ENCODE peak calls at places on chromosomes 16 and 17, in nine cellular contexts. G is stomach, Y is SK-N-SH, X is heart right ventricle, P is colonic mucosa, T is Peyer's patch, K is HepG2, Q is PC-3, I is endothelial cell of umbilical vein. E is an unnamed sample. For H3K9me3, the result is how much of the 10 kb centered on the place peaks cover.

GRCh38 chr17:20970329-20970728 is 72.5 kb downstream of the USP22 start:
- DNase-seq in I (no peak), X (no peak), T (no peak), P (no peak), Y (no peak), Q (no peak), G (no peak), K (no peak), E (no peak)

GRCh38 chr16:89269805-89270665 is 52.5 kb downstream of the ZNF778 start:
- DNase-seq in T (no peak), X (no peak), I (no peak), Q (peak), G (no peak), P (peak), Y (no peak), K (no peak), E (no peak)

GRCh38 chr17:73956595-73957465 is 246.6 kb upstream of the RPL38 start:
- DNase-seq in X (peak), I (no peak), P (peak), Q (peak), T (peak), K (peak), Y (peak), G (peak), E (peak)

GRCh38 chr17:81345211-81346089 is 49.8 kb upstream of the BAHCC1 start:
- DNase-seq in P (peak), K (peak), Y (peak), T (peak), I (peak), G (peak), Q (peak), X (peak), E (peak)

GRCh38 chr16:85446846-85447656 is 166.1 kb upstream of the GSE1 start:
- DNase-seq in X (no peak), G (peak), Q (no peak), T (peak), P (no peak), Y (no peak), K (no peak), I (no peak), E (no peak)

GRCh38 chr16:85616608-85617311 is 3.6 kb downstream of the GSE1 start:
- DNase-seq in K (no peak), Q (no peak), X (peak), P (peak), T (peak), G (peak), I (no peak), Y (peak), E (peak)

GRCh38 chr16:52518884-52519283 is 28.1 kb downstream of the TOX3 start:
- DNase-seq in Q (no peak), I (no peak), X (no peak), Y (no peak), P (no peak), K (no peak), T (no peak), G (no peak), E (no peak)

GRCh38 chr17:73427198-73427597 is 115.4 kb upstream of the CDC42EP4 start:
- DNase-seq in P (no peak), X (no peak), T (no peak), Y (no peak), K (peak), I (no peak), G (no peak), Q (peak), E (no peak)

GRCh38 chr17:81794509-81794908 is 9.4 kb upstream of the GCGR start:
- DNase-seq in I (no peak), P (peak), G (peak), K (no peak), T (no peak), Y (no peak), X (no peak), Q (peak), E (no peak)

GRCh38 chr16:11123666-11124065 is 132.3 kb downstream of the SOCS1 start:
- DNase-seq in K (no peak), X (no peak), I (no peak), T (no peak), P (no peak), Q (no peak), G (no peak), Y (no peak), E (no peak)

GRCh38 chr16:85396879-85397871 is 215.9 kb upstream of the GSE1 start:
- DNase-seq in G (no peak), I (no peak), X (peak), Y (no peak), K (peak), Q (no peak), P (peak), T (peak), E (peak)

GRCh38 chr17:55201609-55201932 is 63.2 kb upstream of the HLF start:
- DNase-seq in Q (no peak), I (no peak), Y (no peak), P (no peak), G (no peak), K (no peak), X (no peak), T (no peak), E (no peak)

GRCh38 chr16:24538756-24539294 is 541 bp upstream of the RBBP6 start:
- DNase-seq in T (no peak), G (peak), Y (no peak), I (no peak), P (no peak), K (peak), X (no peak), Q (peak), E (no peak)

GRCh38 chr16:86806838-86807351 is 228.5 kb downstream of the FOXL1 start:
- DNase-seq in Q (no peak), I (no peak), G (no peak), P (no peak), Y (no peak), T (no peak), K (no peak), X (no peak), E (no peak)

GRCh38 chr16:75238132-75238852 is 13.1 kb downstream of the BCAR1 start:
- DNase-seq in T (no peak), G (peak), P (peak), K (peak), Y (peak), Q (no peak), I (no peak), X (peak), E (peak)

DNA sequence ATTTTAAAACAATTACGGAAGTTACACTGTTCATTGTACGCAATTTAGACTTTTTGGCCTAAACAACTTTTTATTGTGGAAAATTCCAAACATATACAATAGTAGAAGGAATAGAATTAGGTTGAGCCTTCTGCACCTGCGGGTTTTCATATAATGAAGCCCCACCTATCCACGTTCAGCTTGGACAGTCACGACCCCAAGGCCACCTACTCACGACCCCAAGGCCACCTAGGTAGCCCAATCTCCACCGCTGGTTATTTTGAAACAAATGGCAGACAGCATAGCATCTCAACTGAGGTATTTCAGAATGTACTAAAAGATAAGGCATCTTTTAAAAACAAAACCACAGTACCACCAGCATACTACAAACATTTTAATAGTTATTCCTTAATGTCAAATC is 631 bp downstream of the NLRC5 start:
- DNase-seq in K (no peak), Q (no peak), T (peak), X (no peak), P (no peak), Y (no peak), G (no peak), I (no peak), E (no peak)
- H3K27ac ChIP-seq in K (no peak), Q (no peak), T (peak), X (peak), P (peak), Y (peak), G (peak), I (peak), E (peak)

GRCh38 chr17:27072885-27073284 is 221.0 kb upstream of the WSB1 start:
- DNase-seq in I (no peak), P (no peak), X (no peak), Q (no peak), G (no peak), K (no peak), T (no peak), Y (no peak), E (no peak)
- H3K9me3 ChIP-seq in I (under half), P (under half), X (under half), Q (under half), G (under half), K (under half), T (under half), Y (under half), E (under half)

GRCh38 chr17:32552280-32552679 is 65.5 kb downstream of the CDK5R1 start:
- DNase-seq in P (no peak), I (no peak), Q (no peak), K (no peak), T (no peak), G (no peak), X (no peak), Y (no peak), E (no peak)
- H3K4me3 ChIP-seq in P (no peak), I (no peak), Q (no peak), K (no peak), T (no peak), G (no peak), X (no peak), Y (no peak), E (no peak)

DNA sequence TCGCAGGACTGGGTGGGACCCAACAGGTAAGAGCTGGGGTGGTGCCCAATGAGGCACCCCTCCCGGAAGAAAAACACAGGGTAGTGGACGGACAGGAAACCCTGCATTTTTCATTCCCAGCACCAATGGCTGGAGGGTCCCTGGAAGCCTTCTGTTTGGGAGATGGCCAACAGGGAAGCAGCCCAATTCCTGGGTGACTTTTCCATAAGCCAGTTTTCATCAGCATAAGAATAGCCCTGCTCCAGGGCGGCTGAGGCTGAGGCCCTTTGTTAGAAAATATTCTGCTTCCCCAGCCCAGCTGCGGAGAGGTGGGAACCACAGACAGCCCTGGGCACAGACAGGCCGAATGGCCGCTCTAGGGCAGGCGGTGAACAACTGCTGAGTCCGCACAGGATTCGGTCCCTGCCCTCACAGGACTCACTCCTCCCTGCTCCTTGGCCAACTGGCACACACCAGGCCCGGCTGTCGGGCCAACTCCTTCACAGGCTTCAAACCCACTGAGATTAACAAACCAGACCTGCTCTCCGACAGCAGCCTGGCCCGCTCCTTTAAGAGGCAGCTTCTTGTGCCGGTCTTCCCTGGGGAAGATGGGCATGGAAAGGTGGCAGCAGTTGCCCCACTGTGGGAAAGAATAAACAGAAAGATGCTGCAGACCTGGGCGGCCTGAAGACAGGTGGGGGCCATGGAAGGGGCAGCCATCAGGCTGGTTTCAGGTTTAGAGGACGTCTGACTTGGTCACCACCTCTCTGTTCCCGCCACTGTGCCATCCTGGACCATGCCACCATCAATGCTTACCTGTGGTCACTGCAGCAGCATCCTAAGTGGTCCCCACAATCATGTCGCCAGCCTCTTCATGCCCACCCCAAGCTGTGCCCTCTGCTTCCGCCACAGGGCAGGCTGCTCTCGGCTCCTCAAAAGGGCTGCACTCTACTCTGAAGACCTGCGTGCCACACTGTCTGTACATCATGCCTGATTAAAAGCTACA is 10.1 kb downstream of the SMIM5 start:
- DNase-seq in K (no peak), Y (no peak), T (no peak), G (peak), Q (peak), X (no peak), P (peak), I (no peak), E (peak)
- H3K27ac ChIP-seq in K (no peak), Y (no peak), T (peak), G (peak), Q (peak), X (no peak), P (peak), I (no peak), E (no peak)

GRCh38 chr17:50354776-50355175 is 8.8 kb downstream of the XYLT2 start:
- DNase-seq in Q (no peak), T (peak), K (no peak), G (peak), X (no peak), I (no peak), Y (no peak), P (no peak), E (no peak)
- H3K9me3 ChIP-seq in Q (under half), T (under half), K (under half), G (under half), X (under half), I (under half), Y (under half), P (under half), E (under half)

GRCh38 chr17:19412510-19412909 is 1.5 kb downstream of the RNF112 start:
- DNase-seq in Q (no peak), K (no peak), P (no peak), T (no peak), X (no peak), G (no peak), Y (no peak), I (no peak), E (peak)

GRCh38 chr17:19410101-19410500 is 931 bp upstream of the RNF112 start:
- DNase-seq in Q (no peak), T (no peak), G (no peak), I (no peak), K (no peak), Y (no peak), P (no peak), X (no peak), E (no peak)

GRCh38 chr17:19411641-19412040 is 609 bp downstream of the RNF112 start:
- DNase-seq in G (no peak), I (no peak), K (no peak), P (no peak), Q (no peak), X (no peak), T (no peak), Y (peak), E (no peak)

GRCh38 chr17:19409509-19409908 is 1.5 kb upstream of the RNF112 start:
- DNase-seq in I (no peak), Q (peak), T (no peak), K (no peak), X (no peak), Y (no peak), G (no peak), P (no peak), E (no peak)

GRCh38 chr17:19410875-19411291 is at the start of gene RNF112:
- DNase-seq in I (no peak), G (no peak), X (peak), P (no peak), Q (no peak), K (no peak), Y (peak), T (no peak), E (peak)
- H3K4me3 ChIP-seq in I (no peak), G (no peak), X (peak), P (no peak), Q (no peak), K (no peak), Y (peak), T (peak), E (peak)

DNA sequence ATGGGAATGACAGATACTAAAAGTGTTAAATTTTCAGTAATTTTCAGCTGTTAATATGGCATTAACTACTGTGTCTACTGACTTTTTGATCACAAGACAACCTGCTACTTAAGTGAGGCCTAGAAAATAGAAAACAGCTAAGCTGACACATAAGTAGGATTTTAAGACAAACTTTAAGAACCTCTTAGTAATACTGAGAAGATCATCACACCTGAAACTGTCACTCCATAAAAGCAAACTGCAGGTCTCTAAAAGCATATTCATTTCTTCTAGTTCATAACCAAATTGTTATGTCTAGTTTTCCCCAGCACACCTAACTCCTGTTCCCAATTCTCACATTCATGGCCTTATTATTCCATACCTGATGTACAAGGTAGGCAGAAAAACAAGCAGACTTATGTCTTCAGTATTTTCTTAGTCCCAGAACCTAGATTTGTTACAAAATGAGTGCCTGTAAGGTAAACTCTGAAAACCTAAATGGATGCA is 8.0 kb downstream of the SRSF1 start:
- DNase-seq in I (no peak), G (no peak), K (no peak), Q (no peak), Y (no peak), T (no peak), P (no peak), X (no peak), E (no peak)
- H3K27ac ChIP-seq in I (no peak), G (no peak), K (no peak), Q (no peak), Y (peak), T (no peak), P (no peak), X (no peak), E (no peak)

DNA sequence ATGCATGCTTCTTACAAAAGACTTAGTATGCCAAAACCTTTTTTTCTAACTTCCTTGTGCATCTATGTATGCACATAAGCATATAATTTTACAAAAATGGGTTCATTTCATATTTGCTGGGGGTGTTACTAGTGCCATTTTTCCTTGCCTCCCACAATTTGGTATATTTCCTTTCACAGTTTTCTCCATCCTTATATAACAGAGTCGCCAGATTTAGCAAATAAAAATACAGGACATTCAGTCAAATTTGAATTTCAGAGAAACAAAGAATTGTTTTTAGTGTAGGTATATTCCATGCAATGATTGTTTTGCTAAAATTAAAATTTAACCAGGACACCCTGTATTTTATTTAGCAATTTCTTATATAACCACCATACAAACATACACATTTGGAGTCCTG is 4.0 kb upstream of the FBXO39 start:
- DNase-seq in G (no peak), Q (no peak), P (no peak), K (no peak), Y (no peak), T (no peak), I (no peak), X (no peak), E (no peak)
- H3K9me3 ChIP-seq in G (half or more), Q (under half), P (under half), K (under half), Y (under half), T (under half), I (under half), X (under half), E (under half)

E was measured in right cardiac atrium.